ENCODE peak calls at places on chromosomes 1 and 21, in four cellular contexts. S is CD4-positive, CD25-positive, alpha-beta regulatory T cell; Y is spleen; E is thyroid gland. J is an unnamed sample. For H3K4me1, the result is how much of the 10 kb centered on the place peaks cover.

GRCh38 chr21:36250423-36251075 is 69.4 kb upstream of the MORC3 start:
- DNase-seq in S (no peak), E (no peak), Y (no peak), J (no peak)

GRCh38 chr1:84598846-84599741 is 24.9 kb upstream of the CTBS start:
- DNase-seq in E (no peak), Y (no peak), S (no peak), J (no peak)

GRCh38 chr1:45945426-45945825 is 142.0 kb downstream of the MAST2 start:
- DNase-seq in Y (no peak), S (no peak), E (no peak), J (no peak)

GRCh38 chr1:198939946-198940345 is 301.1 kb downstream of the PTPRC start:
- DNase-seq in S (no peak), E (no peak), Y (no peak), J (no peak)

GRCh38 chr1:215277537-215277936 is 195.0 kb downstream of the KCNK2 start:
- DNase-seq in E (no peak), S (no peak), Y (no peak), J (no peak)

GRCh38 chr1:15758953-15759661 is 512 bp downstream of the FBLIM1 start:
- DNase-seq in Y (no peak), S (no peak), E (no peak), J (no peak)

GRCh38 chr1:207903053-207903452 is 7.9 kb downstream of the CD34 start:
- DNase-seq in S (no peak), E (no peak), Y (no peak), J (no peak)

GRCh38 chr1:9400425-9401079 is 107.9 kb downstream of the SPSB1 start:
- DNase-seq in Y (no peak), S (no peak), E (peak), J (no peak)

GRCh38 chr1:8903410-8903809 is 24.9 kb upstream of the ENO1 start:
- DNase-seq in S (no peak), E (no peak), Y (no peak), J (no peak)

GRCh38 chr1:234531181-234532132 is 52.5 kb upstream of the TARBP1 start:
- DNase-seq in S (no peak), E (peak), Y (peak), J (no peak)

GRCh38 chr1:20437640-20438039 is 48.4 kb downstream of the CAMK2N1 start:
- DNase-seq in E (no peak), S (no peak), Y (no peak), J (no peak)

GRCh38 chr1:161216945-161217712 is 2.0 kb downstream of the FCER1G start:
- DNase-seq in S (no peak), E (no peak), Y (peak), J (no peak)

GRCh38 chr1:93029317-93029716 is 49.8 kb upstream of the MTF2 start:
- DNase-seq in S (no peak), E (no peak), Y (no peak), J (no peak)

GRCh38 chr1:93036672-93037071 is 42.4 kb upstream of the MTF2 start:
- DNase-seq in S (no peak), E (no peak), Y (no peak), J (no peak)

GRCh38 chr1:93034397-93034796 is 44.7 kb upstream of the MTF2 start:
- DNase-seq in S (no peak), E (no peak), Y (no peak), J (no peak)

GRCh38 chr1:93033029-93033428 is 46.1 kb upstream of the MTF2 start:
- DNase-seq in S (no peak), Y (no peak), E (no peak), J (no peak)

DNA sequence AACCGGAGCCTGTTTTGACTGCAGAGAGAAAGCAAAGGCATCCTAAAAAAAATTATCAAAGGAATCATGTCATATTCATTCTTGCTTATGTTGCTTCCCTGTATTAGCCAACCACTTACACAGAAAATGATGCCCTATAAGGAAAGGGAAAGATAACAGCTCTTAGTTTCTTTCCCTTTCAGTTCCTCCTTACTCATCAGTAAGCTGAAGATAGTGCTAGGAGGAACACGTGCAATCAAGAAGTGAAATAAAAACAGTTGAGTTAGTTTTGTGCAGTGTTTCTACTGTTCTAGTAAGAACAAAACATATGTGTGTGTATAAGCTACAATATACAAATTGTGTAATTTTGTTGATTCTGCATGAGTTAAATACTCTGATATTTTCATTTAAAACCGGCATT is 45.3 kb upstream of the MTF2 start:
- DNase-seq in S (no peak), E (no peak), Y (no peak), J (no peak)
- H3K27ac ChIP-seq in S (no peak), E (no peak), Y (peak), J (no peak)

DNA sequence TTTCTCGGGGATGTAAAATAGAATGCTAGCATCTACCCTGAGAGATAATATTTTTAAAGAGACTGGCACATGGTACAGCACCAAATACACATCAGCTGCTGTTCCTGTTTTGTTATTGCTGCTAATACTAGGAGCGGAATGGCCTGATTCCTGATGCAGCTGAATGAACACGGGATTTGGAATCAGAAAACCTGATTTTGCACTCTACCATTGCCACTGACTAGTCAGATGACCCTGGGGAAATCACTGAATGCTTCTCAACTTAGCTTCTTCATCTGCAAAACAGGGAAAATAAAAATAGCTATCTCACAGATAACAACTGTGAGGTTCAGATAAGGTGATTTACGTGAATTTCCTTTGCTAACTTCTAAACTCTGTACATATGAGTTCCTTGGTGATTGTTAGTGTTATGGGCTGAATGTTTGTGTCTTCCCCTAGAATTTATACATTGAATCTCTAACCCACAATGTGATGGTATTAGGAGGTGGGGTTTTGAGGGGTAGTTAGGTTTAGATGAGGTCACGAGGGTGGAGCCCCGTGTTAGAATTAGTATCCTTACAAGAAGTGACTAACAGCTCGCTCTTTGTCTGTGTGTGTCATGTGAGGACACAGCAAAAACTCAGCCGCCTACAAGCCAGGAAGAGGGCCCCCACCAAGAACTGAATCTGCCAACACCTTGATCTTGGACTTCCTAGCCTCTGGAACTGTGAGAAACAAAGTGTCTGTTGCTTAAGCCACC is 24.9 kb upstream of the LRRC8C start:
- DNase-seq in S (peak), Y (no peak), E (no peak), J (no peak)
- H3K4me1 ChIP-seq in S (half or more), Y (under half), E (under half), J (under half)

DNA sequence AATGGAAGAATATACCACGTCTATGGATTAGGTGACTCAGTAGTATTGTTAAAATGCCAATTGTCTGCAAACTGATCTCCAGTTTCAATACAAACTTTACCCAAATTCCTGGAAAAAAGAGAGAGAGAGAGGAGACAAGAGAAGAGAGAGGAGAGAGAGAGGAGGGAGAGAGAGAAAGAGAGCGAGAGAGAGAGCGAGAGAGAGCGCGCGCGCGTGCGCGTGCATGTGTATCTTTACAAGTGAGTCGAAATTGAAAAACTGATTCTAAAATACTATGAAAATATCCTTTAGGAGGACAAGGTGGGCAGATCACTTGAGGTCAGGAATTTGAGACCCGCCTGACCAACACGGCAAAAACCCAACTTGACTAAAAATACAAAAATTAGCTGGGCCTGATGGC is 65.2 kb downstream of the CDC42BPA start:
- DNase-seq in S (no peak), E (no peak), Y (no peak), J (no peak)
- H3K27ac ChIP-seq in S (no peak), E (no peak), Y (no peak), J (no peak)

DNA sequence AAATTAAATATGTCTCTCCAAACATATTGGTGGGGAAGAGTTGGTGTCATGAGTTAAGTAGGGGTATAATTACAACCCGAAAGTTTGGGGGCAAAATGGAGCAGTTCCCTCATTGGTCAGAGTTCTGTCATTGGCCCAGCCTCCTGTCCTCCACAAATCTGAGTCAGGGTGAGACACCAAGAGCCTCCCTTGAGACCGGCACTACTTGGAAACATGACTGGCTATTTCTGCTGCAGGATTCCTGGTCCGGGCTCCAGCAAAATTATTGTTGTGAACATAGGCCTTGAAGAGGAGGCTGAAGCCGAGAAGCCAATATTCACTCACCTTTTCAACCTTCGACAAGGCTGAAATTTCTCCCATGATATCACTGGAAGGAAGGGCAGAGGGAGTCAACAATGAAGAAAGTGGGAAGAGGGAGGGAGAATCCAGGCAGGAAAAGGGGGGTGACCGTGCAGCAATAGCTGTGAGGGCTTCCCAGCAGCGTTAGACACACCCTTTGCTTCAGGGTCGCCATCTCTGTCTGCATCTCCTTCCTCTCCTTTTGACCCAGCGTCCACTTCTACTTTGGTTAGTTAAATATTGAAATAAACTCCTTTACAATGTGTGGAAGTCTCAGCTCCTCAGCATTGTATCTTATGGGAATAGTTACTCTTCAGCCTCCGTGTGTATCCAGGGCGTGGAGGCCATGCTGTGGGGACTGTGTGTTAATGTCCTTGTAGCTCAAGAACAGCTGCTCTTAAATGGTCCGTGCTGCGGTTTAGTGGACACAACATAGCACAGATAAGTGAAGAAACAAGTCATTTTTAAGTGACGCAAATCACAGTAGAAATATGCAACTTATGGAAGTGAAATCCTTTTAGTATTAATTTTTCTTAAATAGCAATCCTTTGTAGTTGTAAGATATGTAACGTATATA is 307.4 kb downstream of the DISC1 start:
- DNase-seq in Y (no peak), E (no peak), S (no peak), J (no peak)
- H3K4me1 ChIP-seq in Y (under half), E (under half), S (under half), J (under half)

J was measured in lung.